ENCODE peak calls at places on chromosomes 1 and 21, in eight cellular contexts. Y, R, I, N, O, C, F and D are unnamed samples.

GRCh38 chr1:211831558-211832323 is 1.2 kb upstream of the LPGAT1 start:
- DNase-seq in R (peak; percentile 96), F (peak; percentile 49), Y (no peak), I (no peak), O (no peak), C (no peak), N (no peak), D (no peak)

GRCh38 chr1:57951390-57951789 is 527.5 kb upstream of the DAB1 start:
- DNase-seq in Y (no peak), I (no peak), N (no peak), F (no peak), R (no peak), O (no peak), C (no peak), D (no peak)

GRCh38 chr1:162319510-162320160 is 57.0 kb downstream of the SPATA46 start:
- DNase-seq in Y (peak; percentile 16), C (no peak), N (no peak), O (no peak), R (peak; percentile 64), I (peak; percentile 45), F (no peak), D (no peak)

GRCh38 chr1:89125571-89126233 is at the start of gene GBP2:
- DNase-seq in R (no peak), N (peak; percentile 16), O (no peak), F (no peak), Y (peak; percentile 85), C (no peak), I (peak; percentile 70), D (no peak)

GRCh38 chr1:193771596-193771995 is 585.2 kb upstream of the B3GALT2 start:
- DNase-seq in I (no peak), N (no peak), C (no peak), F (no peak), R (no peak), Y (no peak), O (no peak), D (no peak)

GRCh38 chr1:201990427-201990826 is 8.0 kb downstream of the RNPEP start:
- DNase-seq in C (no peak), F (no peak), Y (no peak), N (no peak), I (peak; percentile 43), R (no peak), O (peak; percentile 49), D (no peak)

GRCh38 chr1:64748222-64748621 is 3.3 kb downstream of the RAVER2 start:
- DNase-seq in F (no peak), I (no peak), R (no peak), O (no peak), Y (no peak), N (no peak), C (no peak), D (no peak)

GRCh38 chr1:9643351-9644256 is 7.9 kb upstream of the PIK3CD start:
- DNase-seq in R (no peak), F (no peak), N (no peak), I (no peak), O (no peak), C (no peak), Y (no peak), D (no peak)

GRCh38 chr21:31354604-31355443 is 10.8 kb upstream of the TIAM1 start:
- DNase-seq in F (no peak), O (no peak), R (no peak), N (peak; percentile 66), I (peak; percentile 57), Y (peak; percentile 87), C (no peak), D (no peak)

GRCh38 chr1:28236656-28237331 is 870 bp downstream of the ATP5IF1 start:
- DNase-seq in C (no peak), N (no peak), I (no peak), F (no peak), R (no peak), Y (no peak), O (no peak), D (peak; percentile 33)

GRCh38 chr1:62068978-62069377 is 125.7 kb upstream of the L1TD1 start:
- DNase-seq in O (no peak), F (no peak), Y (peak; percentile 17), N (no peak), R (no peak), C (no peak), I (peak; percentile 28), D (no peak)

GRCh38 chr1:4090976-4091660 is 191.0 kb upstream of the C1orf174 start:
- DNase-seq in R (no peak), O (no peak), C (no peak), Y (no peak), N (no peak), F (no peak), I (no peak), D (no peak)

GRCh38 chr21:34536820-34537219 is 24.8 kb upstream of the KCNE1 start:
- DNase-seq in C (no peak), F (no peak), Y (peak; percentile 59), N (peak; percentile 26), O (no peak), R (no peak), I (peak; percentile 62), D (no peak)

GRCh38 chr1:241715435-241715834 is 63.4 kb downstream of the WDR64 start:
- DNase-seq in I (no peak), R (no peak), O (no peak), C (no peak), F (no peak), Y (no peak), N (no peak), D (no peak)

GRCh38 chr1:206511362-206512064 is 4.2 kb downstream of the RASSF5 start:
- DNase-seq in R (peak; percentile 44), O (no peak), I (no peak), F (peak; percentile 74), N (no peak), Y (no peak), C (no peak), D (no peak)

GRCh38 chr1:27137022-27137542 is 17.8 kb downstream of the SLC9A1 start:
- DNase-seq in O (peak; percentile 67), R (peak; percentile 88), Y (no peak), I (no peak), F (peak; percentile 62), C (no peak), N (no peak), D (peak; percentile 56)

GRCh38 chr1:38746966-38747600 is 112.5 kb downstream of the RRAGC start:
- DNase-seq in R (no peak), N (no peak), Y (no peak), C (no peak), I (no peak), F (peak; percentile 81), O (no peak), D (peak; percentile 51)

GRCh38 chr1:76066390-76066789 is 8.2 kb upstream of the ST6GALNAC3 start:
- DNase-seq in N (no peak), O (no peak), Y (peak; percentile 67), F (no peak), I (no peak), C (no peak), R (no peak), D (no peak)

GRCh38 chr1:115222616-115223402 is 115.2 kb downstream of the NGF start:
- DNase-seq in O (no peak), R (no peak), Y (no peak), F (no peak), N (peak; percentile 29), C (no peak), I (no peak), D (no peak)

GRCh38 chr1:231046730-231047395 is 6.8 kb upstream of the FAM89A start:
- DNase-seq in F (no peak), R (no peak), C (no peak), N (no peak), I (no peak), Y (no peak), O (no peak), D (no peak)

GRCh38 chr1:160074865-160075264 is 4.9 kb upstream of the KCNJ10 start:
- DNase-seq in I (no peak), Y (no peak), R (no peak), F (no peak), N (no peak), C (no peak), O (no peak), D (no peak)

GRCh38 chr1:93617670-93618488 is 63.8 kb downstream of the BCAR3 start:
- DNase-seq in R (no peak), N (peak; percentile 31), Y (no peak), C (no peak), I (no peak), O (no peak), F (peak; percentile 68), D (no peak)

GRCh38 chr1:235946570-235946981 is 79.9 kb upstream of the LYST start:
- DNase-seq in F (no peak), I (peak; percentile 39), R (no peak), N (no peak), Y (peak; percentile 90), O (no peak), C (no peak), D (no peak)

GRCh38 chr1:14598498-14599172 is at the start of gene KAZN:
- DNase-seq in C (no peak), I (peak; percentile 43), O (peak; percentile 27), R (peak; percentile 44), N (no peak), F (peak; percentile 91), Y (no peak), D (peak; percentile 87)

GRCh38 chr1:201126832-201127754 is at the start of gene ASCL5:
- DNase-seq in O (no peak), I (no peak), R (no peak), Y (peak; percentile 59), N (peak; percentile 72), C (no peak), F (peak; percentile 94), D (peak; percentile 89)

GRCh38 chr1:32480003-32480402 is 15.1 kb downstream of the ZBTB8B start:
- DNase-seq in C (no peak), I (no peak), Y (no peak), O (no peak), F (no peak), R (no peak), N (no peak), D (no peak)

GRCh38 chr1:22527555-22528296 is 35.6 kb upstream of the EPHA8 start:
- DNase-seq in Y (no peak), N (no peak), R (peak; percentile 30), F (peak; percentile 72), I (peak; percentile 18), O (no peak), C (no peak), D (peak; percentile 76)